ENCODE peak calls at places on chromosomes 4 and X, in six cellular contexts. One of them, this sample, is unnamed.

GRCh38 chrX:53481093-53481492 is 46.9 kb upstream of the HSD17B10 start:
- DNase-seq in midbrain: no peak
- DNase-seq in activated CD4-positive, alpha-beta T cell treated with anti-CD3 and anti-CD28 coated beads, Interleukin-2, amount 50 U/mL, for 1 hour: peak; percentile 1
- DNase-seq in NCI-H1105 treated with DMSO at 0.1 percent for 48 hours: peak; percentile 4
- DNase-seq in T-cell: no peak
- DNase-seq in brain pericyte: no peak
- DNase-seq in this sample: no peak

GRCh38 chr4:45803994-45804393 is 319.9 kb downstream of the GABRG1 start:
- DNase-seq in NCI-H1105 treated with DMSO at 0.1 percent for 48 hours: no peak
- DNase-seq in brain pericyte: no peak
- DNase-seq in T-cell: no peak
- DNase-seq in midbrain: no peak
- DNase-seq in activated CD4-positive, alpha-beta T cell treated with anti-CD3 and anti-CD28 coated beads, Interleukin-2, amount 50 U/mL, for 1 hour: no peak
- DNase-seq in this sample: no peak

GRCh38 chrX:17737707-17738001 is 361 bp downstream of the SCML1 start:
- DNase-seq in brain pericyte: no peak
- DNase-seq in midbrain: no peak
- DNase-seq in NCI-H1105 treated with DMSO at 0.1 percent for 48 hours: no peak
- DNase-seq in activated CD4-positive, alpha-beta T cell treated with anti-CD3 and anti-CD28 coated beads, Interleukin-2, amount 50 U/mL, for 1 hour: peak; percentile 18
- DNase-seq in T-cell: no peak
- DNase-seq in this sample: no peak

GRCh38 chr4:185880571-185880970 is 68.6 kb upstream of the SORBS2 start:
- DNase-seq in NCI-H1105 treated with DMSO at 0.1 percent for 48 hours: no peak
- DNase-seq in brain pericyte: no peak
- DNase-seq in activated CD4-positive, alpha-beta T cell treated with anti-CD3 and anti-CD28 coated beads, Interleukin-2, amount 50 U/mL, for 1 hour: no peak
- DNase-seq in midbrain: no peak
- DNase-seq in T-cell: no peak
- DNase-seq in this sample: no peak

GRCh38 chrX:3094261-3094660 is 53.0 kb downstream of the ARSF start:
- DNase-seq in midbrain: no peak
- DNase-seq in brain pericyte: no peak
- DNase-seq in activated CD4-positive, alpha-beta T cell treated with anti-CD3 and anti-CD28 coated beads, Interleukin-2, amount 50 U/mL, for 1 hour: no peak
- DNase-seq in NCI-H1105 treated with DMSO at 0.1 percent for 48 hours: no peak
- DNase-seq in T-cell: no peak
- DNase-seq in this sample: no peak

GRCh38 chrX:153925739-153926593 is at the start of gene ARHGAP4:
- DNase-seq in T-cell: no peak
- DNase-seq in midbrain: no peak
- DNase-seq in activated CD4-positive, alpha-beta T cell treated with anti-CD3 and anti-CD28 coated beads, Interleukin-2, amount 50 U/mL, for 1 hour: peak; percentile 22
- DNase-seq in NCI-H1105 treated with DMSO at 0.1 percent for 48 hours: peak; percentile 54
- DNase-seq in brain pericyte: no peak
- DNase-seq in this sample: no peak

GRCh38 chrX:119755981-119756533 is 2.3 kb upstream of the SOWAHD start:
- DNase-seq in T-cell: peak; percentile 24
- DNase-seq in NCI-H1105 treated with DMSO at 0.1 percent for 48 hours: no peak
- DNase-seq in activated CD4-positive, alpha-beta T cell treated with anti-CD3 and anti-CD28 coated beads, Interleukin-2, amount 50 U/mL, for 1 hour: peak; percentile 13
- DNase-seq in midbrain: no peak
- DNase-seq in brain pericyte: no peak
- DNase-seq in this sample: no peak

GRCh38 chr4:108965031-108965430 is 202.2 kb upstream of the ETNPPL start:
- DNase-seq in T-cell: no peak
- DNase-seq in activated CD4-positive, alpha-beta T cell treated with anti-CD3 and anti-CD28 coated beads, Interleukin-2, amount 50 U/mL, for 1 hour: no peak
- DNase-seq in brain pericyte: no peak
- DNase-seq in NCI-H1105 treated with DMSO at 0.1 percent for 48 hours: no peak
- DNase-seq in midbrain: no peak
- DNase-seq in this sample: no peak

GRCh38 chr4:128810331-128810870 is 901 bp downstream of the JADE1 start:
- DNase-seq in NCI-H1105 treated with DMSO at 0.1 percent for 48 hours: peak; percentile 34
- DNase-seq in T-cell: no peak
- DNase-seq in activated CD4-positive, alpha-beta T cell treated with anti-CD3 and anti-CD28 coated beads, Interleukin-2, amount 50 U/mL, for 1 hour: no peak
- DNase-seq in brain pericyte: no peak
- DNase-seq in midbrain: peak; percentile 44
- DNase-seq in this sample: no peak

GRCh38 chrX:136999021-136999420 is 34.8 kb downstream of the GPR101 start:
- DNase-seq in midbrain: no peak
- DNase-seq in activated CD4-positive, alpha-beta T cell treated with anti-CD3 and anti-CD28 coated beads, Interleukin-2, amount 50 U/mL, for 1 hour: no peak
- DNase-seq in brain pericyte: no peak
- DNase-seq in T-cell: no peak
- DNase-seq in NCI-H1105 treated with DMSO at 0.1 percent for 48 hours: no peak
- DNase-seq in this sample: no peak

GRCh38 chrX:51694254-51694653 is 11.6 kb upstream of the CENPVL2 start:
- DNase-seq in NCI-H1105 treated with DMSO at 0.1 percent for 48 hours: no peak
- DNase-seq in brain pericyte: no peak
- DNase-seq in T-cell: no peak
- DNase-seq in midbrain: no peak
- DNase-seq in activated CD4-positive, alpha-beta T cell treated with anti-CD3 and anti-CD28 coated beads, Interleukin-2, amount 50 U/mL, for 1 hour: no peak
- DNase-seq in this sample: no peak

GRCh38 chrX:19689170-19689814 is 174.0 kb upstream of the MAP3K15 start:
- DNase-seq in midbrain: no peak
- DNase-seq in brain pericyte: no peak
- DNase-seq in T-cell: no peak
- DNase-seq in activated CD4-positive, alpha-beta T cell treated with anti-CD3 and anti-CD28 coated beads, Interleukin-2, amount 50 U/mL, for 1 hour: no peak
- DNase-seq in NCI-H1105 treated with DMSO at 0.1 percent for 48 hours: no peak
- DNase-seq in this sample: no peak

GRCh38 chr4:114598191-114599121 is at the start of gene UGT8:
- DNase-seq in brain pericyte: no peak
- DNase-seq in T-cell: no peak
- DNase-seq in midbrain: peak; percentile 78
- DNase-seq in activated CD4-positive, alpha-beta T cell treated with anti-CD3 and anti-CD28 coated beads, Interleukin-2, amount 50 U/mL, for 1 hour: no peak
- DNase-seq in NCI-H1105 treated with DMSO at 0.1 percent for 48 hours: peak; percentile 67
- DNase-seq in this sample: peak; percentile 8

GRCh38 chrX:154353172-154353843 is 21.1 kb downstream of the FLNA start:
- DNase-seq in brain pericyte: no peak
- DNase-seq in NCI-H1105 treated with DMSO at 0.1 percent for 48 hours: no peak
- DNase-seq in T-cell: no peak
- DNase-seq in midbrain: no peak
- DNase-seq in activated CD4-positive, alpha-beta T cell treated with anti-CD3 and anti-CD28 coated beads, Interleukin-2, amount 50 U/mL, for 1 hour: peak; percentile 0
- DNase-seq in this sample: no peak

GRCh38 chrX:115058276-115058675 is 40.9 kb upstream of the IL13RA2 start:
- DNase-seq in brain pericyte: no peak
- DNase-seq in NCI-H1105 treated with DMSO at 0.1 percent for 48 hours: no peak
- DNase-seq in activated CD4-positive, alpha-beta T cell treated with anti-CD3 and anti-CD28 coated beads, Interleukin-2, amount 50 U/mL, for 1 hour: no peak
- DNase-seq in midbrain: no peak
- DNase-seq in T-cell: no peak
- DNase-seq in this sample: peak; percentile 70